ENCODE peak calls at places on chromosome 1, in nine cellular contexts. One of them, this sample, is unnamed. For H3K36me3, the result is how much of the 10 kb centered on the place peaks cover.

GRCh38 chr1:164720329-164721036 is 161.5 kb downstream of the PBX1 start:
- DNase-seq in upper lobe of left lung: no peak
- DNase-seq in Panc1: no peak
- DNase-seq in breast epithelium: no peak
- DNase-seq in endothelial cell of umbilical vein: no peak
- DNase-seq in stomach: no peak
- DNase-seq in GM12878: no peak
- DNase-seq in esophagus muscularis mucosa: no peak
- DNase-seq in H1: no peak
- DNase-seq in this sample: no peak

GRCh38 chr1:151715726-151716404 is 738 bp downstream of the CELF3 start:
- DNase-seq in H1: no peak
- DNase-seq in esophagus muscularis mucosa: no peak
- DNase-seq in breast epithelium: no peak
- DNase-seq in Panc1: no peak
- DNase-seq in stomach: no peak
- DNase-seq in GM12878: no peak
- DNase-seq in upper lobe of left lung: no peak
- DNase-seq in endothelial cell of umbilical vein: no peak
- DNase-seq in this sample: no peak

GRCh38 chr1:237857455-237857854 is 33.3 kb downstream of the ZP4 start:
- DNase-seq in endothelial cell of umbilical vein: no peak
- DNase-seq in H1: no peak
- DNase-seq in GM12878: no peak
- DNase-seq in upper lobe of left lung: no peak
- DNase-seq in esophagus muscularis mucosa: no peak
- DNase-seq in breast epithelium: no peak
- DNase-seq in Panc1: no peak
- DNase-seq in stomach: no peak
- DNase-seq in this sample: no peak

GRCh38 chr1:72037745-72038343 is 244.5 kb downstream of the NEGR1 start:
- DNase-seq in endothelial cell of umbilical vein: peak
- DNase-seq in breast epithelium: no peak
- DNase-seq in stomach: peak
- DNase-seq in upper lobe of left lung: peak
- DNase-seq in GM12878: no peak
- DNase-seq in esophagus muscularis mucosa: no peak
- DNase-seq in Panc1: no peak
- DNase-seq in H1: no peak
- DNase-seq in this sample: peak

GRCh38 chr1:152111515-152111968 is 3.7 kb downstream of the TCHH start:
- DNase-seq in Panc1: no peak
- DNase-seq in H1: no peak
- DNase-seq in GM12878: no peak
- DNase-seq in stomach: no peak
- DNase-seq in upper lobe of left lung: no peak
- DNase-seq in esophagus muscularis mucosa: no peak
- DNase-seq in breast epithelium: no peak
- DNase-seq in endothelial cell of umbilical vein: peak
- DNase-seq in this sample: no peak

GRCh38 chr1:47578026-47578861 is 140.4 kb downstream of the FOXD2 start:
- DNase-seq in endothelial cell of umbilical vein: no peak
- DNase-seq in GM12878: no peak
- DNase-seq in H1: no peak
- DNase-seq in breast epithelium: peak
- DNase-seq in stomach: no peak
- DNase-seq in upper lobe of left lung: no peak
- DNase-seq in esophagus muscularis mucosa: no peak
- DNase-seq in Panc1: no peak
- DNase-seq in this sample: peak

GRCh38 chr1:66532798-66533783 is 862 bp upstream of the SGIP1 start:
- DNase-seq in breast epithelium: no peak
- DNase-seq in Panc1: no peak
- DNase-seq in H1: no peak
- DNase-seq in endothelial cell of umbilical vein: peak
- DNase-seq in esophagus muscularis mucosa: no peak
- DNase-seq in GM12878: no peak
- DNase-seq in upper lobe of left lung: no peak
- DNase-seq in stomach: no peak
- DNase-seq in this sample: no peak

GRCh38 chr1:244792188-244792850 is 43.1 kb upstream of the COX20 start:
- DNase-seq in H1: no peak
- DNase-seq in breast epithelium: no peak
- DNase-seq in upper lobe of left lung: no peak
- DNase-seq in esophagus muscularis mucosa: no peak
- DNase-seq in GM12878: no peak
- DNase-seq in Panc1: no peak
- DNase-seq in endothelial cell of umbilical vein: no peak
- DNase-seq in stomach: no peak
- DNase-seq in this sample: no peak

GRCh38 chr1:159943908-159944622 is 1.3 kb downstream of the IGSF9 start:
- DNase-seq in Panc1: no peak
- DNase-seq in esophagus muscularis mucosa: no peak
- DNase-seq in endothelial cell of umbilical vein: no peak
- DNase-seq in upper lobe of left lung: no peak
- DNase-seq in GM12878: no peak
- DNase-seq in breast epithelium: no peak
- DNase-seq in H1: no peak
- DNase-seq in stomach: no peak
- DNase-seq in this sample: no peak

GRCh38 chr1:223231011-223231572 is 88.0 kb upstream of the TLR5 start:
- DNase-seq in GM12878: no peak
- DNase-seq in H1: no peak
- DNase-seq in Panc1: no peak
- DNase-seq in stomach: no peak
- DNase-seq in upper lobe of left lung: no peak
- DNase-seq in breast epithelium: no peak
- DNase-seq in endothelial cell of umbilical vein: no peak
- DNase-seq in esophagus muscularis mucosa: no peak
- DNase-seq in this sample: no peak

GRCh38 chr1:238088891-238089290 is 198.2 kb upstream of the ZP4 start:
- DNase-seq in endothelial cell of umbilical vein: no peak
- DNase-seq in stomach: no peak
- DNase-seq in upper lobe of left lung: no peak
- DNase-seq in Panc1: no peak
- DNase-seq in GM12878: no peak
- DNase-seq in H1: no peak
- DNase-seq in esophagus muscularis mucosa: no peak
- DNase-seq in breast epithelium: no peak
- DNase-seq in this sample: no peak

GRCh38 chr1:61190476-61191067 is 108.2 kb downstream of the NFIA start:
- DNase-seq in esophagus muscularis mucosa: no peak
- DNase-seq in GM12878: no peak
- DNase-seq in breast epithelium: no peak
- DNase-seq in stomach: no peak
- DNase-seq in Panc1: no peak
- DNase-seq in upper lobe of left lung: no peak
- DNase-seq in endothelial cell of umbilical vein: no peak
- DNase-seq in H1: no peak
- DNase-seq in this sample: no peak

GRCh38 chr1:61191140-61191720 is 108.9 kb downstream of the NFIA start:
- DNase-seq in stomach: no peak
- DNase-seq in H1: no peak
- DNase-seq in GM12878: no peak
- DNase-seq in esophagus muscularis mucosa: no peak
- DNase-seq in Panc1: no peak
- DNase-seq in breast epithelium: no peak
- DNase-seq in upper lobe of left lung: no peak
- DNase-seq in endothelial cell of umbilical vein: no peak
- DNase-seq in this sample: no peak

GRCh38 chr1:61193808-61194207 is 111.4 kb downstream of the NFIA start:
- DNase-seq in GM12878: no peak
- DNase-seq in endothelial cell of umbilical vein: no peak
- DNase-seq in Panc1: no peak
- DNase-seq in H1: no peak
- DNase-seq in esophagus muscularis mucosa: no peak
- DNase-seq in upper lobe of left lung: no peak
- DNase-seq in breast epithelium: no peak
- DNase-seq in stomach: no peak
- DNase-seq in this sample: no peak

GRCh38 chr1:61187380-61188086 is 105.2 kb downstream of the NFIA start:
- DNase-seq in GM12878: no peak
- DNase-seq in H1: no peak
- DNase-seq in upper lobe of left lung: no peak
- DNase-seq in stomach: no peak
- DNase-seq in breast epithelium: no peak
- DNase-seq in endothelial cell of umbilical vein: no peak
- DNase-seq in Panc1: no peak
- DNase-seq in esophagus muscularis mucosa: no peak
- DNase-seq in this sample: no peak

GRCh38 chr1:61192666-61193325 is 110.4 kb downstream of the NFIA start:
- DNase-seq in endothelial cell of umbilical vein: peak
- DNase-seq in GM12878: no peak
- DNase-seq in esophagus muscularis mucosa: no peak
- DNase-seq in Panc1: no peak
- DNase-seq in breast epithelium: no peak
- DNase-seq in H1: no peak
- DNase-seq in upper lobe of left lung: no peak
- DNase-seq in stomach: no peak
- DNase-seq in this sample: no peak
- TF ChIP-seq POLR2AphosphoS5 in endothelial cell of umbilical vein: no peak
- TF ChIP-seq POLR2AphosphoS5 in GM12878: no peak
- TF ChIP-seq POLR2AphosphoS5 in esophagus muscularis mucosa: no peak
- TF ChIP-seq POLR2AphosphoS5 in Panc1: no peak
- TF ChIP-seq POLR2AphosphoS5 in breast epithelium: no peak
- TF ChIP-seq POLR2AphosphoS5 in H1: no peak
- TF ChIP-seq POLR2AphosphoS5 in upper lobe of left lung: no peak
- TF ChIP-seq POLR2AphosphoS5 in stomach: no peak
- TF ChIP-seq POLR2AphosphoS5 in this sample: no peak

GRCh38 chr1:42747125-42747524 is 7.1 kb upstream of the CLDN19 start:
- DNase-seq in endothelial cell of umbilical vein: peak
- DNase-seq in upper lobe of left lung: no peak
- DNase-seq in stomach: peak
- DNase-seq in breast epithelium: no peak
- DNase-seq in esophagus muscularis mucosa: no peak
- DNase-seq in Panc1: no peak
- DNase-seq in GM12878: no peak
- DNase-seq in H1: no peak
- DNase-seq in this sample: peak

GRCh38 chr1:42748461-42749410 is 8.7 kb upstream of the CLDN19 start:
- DNase-seq in GM12878: no peak
- DNase-seq in H1: no peak
- DNase-seq in endothelial cell of umbilical vein: no peak
- DNase-seq in breast epithelium: no peak
- DNase-seq in upper lobe of left lung: no peak
- DNase-seq in stomach: peak
- DNase-seq in esophagus muscularis mucosa: no peak
- DNase-seq in Panc1: no peak
- DNase-seq in this sample: no peak

GRCh38 chr1:42750041-42750440 is 10.0 kb upstream of the CLDN19 start:
- DNase-seq in Panc1: no peak
- DNase-seq in upper lobe of left lung: no peak
- DNase-seq in stomach: peak
- DNase-seq in H1: no peak
- DNase-seq in GM12878: no peak
- DNase-seq in breast epithelium: no peak
- DNase-seq in endothelial cell of umbilical vein: no peak
- DNase-seq in esophagus muscularis mucosa: no peak
- DNase-seq in this sample: no peak

GRCh38 chr1:42746436-42747105 is 6.5 kb upstream of the CLDN19 start:
- DNase-seq in endothelial cell of umbilical vein: no peak
- DNase-seq in stomach: no peak
- DNase-seq in H1: no peak
- DNase-seq in upper lobe of left lung: no peak
- DNase-seq in Panc1: no peak
- DNase-seq in breast epithelium: no peak
- DNase-seq in GM12878: no peak
- DNase-seq in esophagus muscularis mucosa: no peak
- DNase-seq in this sample: no peak

GRCh38 chr1:42748021-42748420 is 8.0 kb upstream of the CLDN19 start:
- DNase-seq in H1: no peak
- DNase-seq in esophagus muscularis mucosa: no peak
- DNase-seq in endothelial cell of umbilical vein: no peak
- DNase-seq in upper lobe of left lung: no peak
- DNase-seq in GM12878: no peak
- DNase-seq in breast epithelium: no peak
- DNase-seq in Panc1: no peak
- DNase-seq in stomach: no peak
- DNase-seq in this sample: no peak
- H3K36me3 ChIP-seq in H1: under half
- H3K36me3 ChIP-seq in esophagus muscularis mucosa: half or more
- H3K36me3 ChIP-seq in endothelial cell of umbilical vein: under half
- H3K36me3 ChIP-seq in upper lobe of left lung: under half
- H3K36me3 ChIP-seq in GM12878: under half
- H3K36me3 ChIP-seq in breast epithelium: under half
- H3K36me3 ChIP-seq in Panc1: under half
- H3K36me3 ChIP-seq in stomach: half or more
- H3K36me3 ChIP-seq in this sample: under half

GRCh38 chr1:117146570-117147340 is 25.2 kb upstream of the TRIM45 start:
- DNase-seq in stomach: no peak
- DNase-seq in Panc1: no peak
- DNase-seq in esophagus muscularis mucosa: no peak
- DNase-seq in upper lobe of left lung: no peak
- DNase-seq in endothelial cell of umbilical vein: no peak
- DNase-seq in H1: no peak
- DNase-seq in GM12878: no peak
- DNase-seq in breast epithelium: no peak
- DNase-seq in this sample: no peak
- TF ChIP-seq POLR2AphosphoS5 in stomach: no peak
- TF ChIP-seq POLR2AphosphoS5 in Panc1: no peak
- TF ChIP-seq POLR2AphosphoS5 in esophagus muscularis mucosa: no peak
- TF ChIP-seq POLR2AphosphoS5 in upper lobe of left lung: no peak
- TF ChIP-seq POLR2AphosphoS5 in endothelial cell of umbilical vein: no peak
- TF ChIP-seq POLR2AphosphoS5 in H1: no peak
- TF ChIP-seq POLR2AphosphoS5 in GM12878: no peak
- TF ChIP-seq POLR2AphosphoS5 in breast epithelium: no peak
- TF ChIP-seq POLR2AphosphoS5 in this sample: no peak

DNA sequence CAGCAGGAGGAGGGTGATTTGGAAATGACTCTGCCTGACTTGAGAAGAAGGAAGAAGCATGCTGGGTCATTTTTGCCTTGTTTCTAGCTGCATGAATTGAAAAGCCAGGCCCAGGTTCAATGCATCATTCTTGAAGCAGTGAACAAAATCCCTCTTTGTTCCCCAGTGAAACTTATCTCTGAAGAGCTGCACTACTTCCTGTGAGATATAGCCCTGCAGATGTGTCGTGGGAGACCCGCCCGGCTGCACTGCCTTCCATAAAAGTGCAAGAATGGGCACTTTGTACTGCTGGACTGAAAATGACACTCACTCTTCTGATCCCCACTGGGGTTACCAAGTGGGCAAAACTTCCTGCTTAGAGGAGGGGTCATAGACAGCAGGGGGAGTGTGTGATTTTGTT is 249.2 kb upstream of the NFIA start:
- DNase-seq in Panc1: no peak
- DNase-seq in endothelial cell of umbilical vein: no peak
- DNase-seq in upper lobe of left lung: no peak
- DNase-seq in breast epithelium: no peak
- DNase-seq in H1: no peak
- DNase-seq in GM12878: no peak
- DNase-seq in esophagus muscularis mucosa: no peak
- DNase-seq in stomach: no peak
- DNase-seq in this sample: peak
- H3K36me3 ChIP-seq in Panc1: under half
- H3K36me3 ChIP-seq in endothelial cell of umbilical vein: under half
- H3K36me3 ChIP-seq in upper lobe of left lung: under half
- H3K36me3 ChIP-seq in breast epithelium: under half
- H3K36me3 ChIP-seq in H1: under half
- H3K36me3 ChIP-seq in GM12878: under half
- H3K36me3 ChIP-seq in esophagus muscularis mucosa: under half
- H3K36me3 ChIP-seq in stomach: under half
- H3K36me3 ChIP-seq in this sample: under half

This sample was measured in transverse colon.